ENCODE peak calls at places on chromosomes 16 and 17, in ten cellular contexts. One of them, this sample, is unnamed.

GRCh38 chr16:48949636-48950035 is 332.0 kb downstream of the CBLN1 start:
- DNase-seq in naive thymus-derived CD4-positive, alpha-beta T cell: no peak
- DNase-seq in HCT116: no peak
- DNase-seq in thoracic aorta: no peak
- DNase-seq in ascending aorta: no peak
- DNase-seq in uterus: no peak
- DNase-seq in fibroblast of lung: peak; percentile 51
- DNase-seq in effector memory CD4-positive, alpha-beta T cell: no peak
- DNase-seq in tibial nerve: no peak
- DNase-seq in HL-60: no peak
- DNase-seq in this sample: no peak

GRCh38 chr17:59899099-59899498 is 6.2 kb downstream of the RPS6KB1 start:
- DNase-seq in HCT116: no peak
- DNase-seq in fibroblast of lung: no peak
- DNase-seq in tibial nerve: no peak
- DNase-seq in ascending aorta: no peak
- DNase-seq in naive thymus-derived CD4-positive, alpha-beta T cell: no peak
- DNase-seq in effector memory CD4-positive, alpha-beta T cell: no peak
- DNase-seq in HL-60: peak; percentile 63
- DNase-seq in uterus: no peak
- DNase-seq in thoracic aorta: no peak
- DNase-seq in this sample: no peak

GRCh38 chr17:4742629-4743028 is 2.9 kb upstream of the CXCL16 start:
- DNase-seq in thoracic aorta: no peak
- DNase-seq in ascending aorta: no peak
- DNase-seq in uterus: no peak
- DNase-seq in tibial nerve: no peak
- DNase-seq in effector memory CD4-positive, alpha-beta T cell: no peak
- DNase-seq in HCT116: no peak
- DNase-seq in fibroblast of lung: no peak
- DNase-seq in HL-60: no peak
- DNase-seq in naive thymus-derived CD4-positive, alpha-beta T cell: no peak
- DNase-seq in this sample: no peak

GRCh38 chr17:77388384-77389306 is 247.9 kb downstream of the SEC14L1 start:
- DNase-seq in naive thymus-derived CD4-positive, alpha-beta T cell: no peak
- DNase-seq in HCT116: no peak
- DNase-seq in fibroblast of lung: peak; percentile 66
- DNase-seq in HL-60: no peak
- DNase-seq in tibial nerve: no peak
- DNase-seq in uterus: no peak
- DNase-seq in effector memory CD4-positive, alpha-beta T cell: no peak
- DNase-seq in ascending aorta: no peak
- DNase-seq in thoracic aorta: no peak
- DNase-seq in this sample: no peak

GRCh38 chr16:54938351-54939346 is 8.0 kb downstream of the IRX5 start:
- DNase-seq in HCT116: no peak
- DNase-seq in HL-60: no peak
- DNase-seq in thoracic aorta: no peak
- DNase-seq in effector memory CD4-positive, alpha-beta T cell: no peak
- DNase-seq in ascending aorta: no peak
- DNase-seq in fibroblast of lung: peak; percentile 11
- DNase-seq in naive thymus-derived CD4-positive, alpha-beta T cell: no peak
- DNase-seq in tibial nerve: no peak
- DNase-seq in uterus: no peak
- DNase-seq in this sample: no peak

GRCh38 chr16:606656-607307 is 16.9 kb downstream of the RAB40C start:
- DNase-seq in uterus: no peak
- DNase-seq in tibial nerve: no peak
- DNase-seq in effector memory CD4-positive, alpha-beta T cell: no peak
- DNase-seq in fibroblast of lung: no peak
- DNase-seq in thoracic aorta: no peak
- DNase-seq in ascending aorta: no peak
- DNase-seq in HL-60: no peak
- DNase-seq in HCT116: no peak
- DNase-seq in naive thymus-derived CD4-positive, alpha-beta T cell: no peak
- DNase-seq in this sample: no peak

GRCh38 chr17:31798205-31798724 is 60.8 kb downstream of the COPRS start:
- DNase-seq in HCT116: no peak
- DNase-seq in effector memory CD4-positive, alpha-beta T cell: no peak
- DNase-seq in uterus: no peak
- DNase-seq in naive thymus-derived CD4-positive, alpha-beta T cell: no peak
- DNase-seq in HL-60: no peak
- DNase-seq in fibroblast of lung: no peak
- DNase-seq in thoracic aorta: no peak
- DNase-seq in tibial nerve: no peak
- DNase-seq in ascending aorta: no peak
- DNase-seq in this sample: no peak

GRCh38 chr16:78483124-78483992 is 383.9 kb downstream of the WWOX start:
- DNase-seq in tibial nerve: no peak
- DNase-seq in HL-60: no peak
- DNase-seq in naive thymus-derived CD4-positive, alpha-beta T cell: no peak
- DNase-seq in thoracic aorta: no peak
- DNase-seq in uterus: no peak
- DNase-seq in fibroblast of lung: no peak
- DNase-seq in effector memory CD4-positive, alpha-beta T cell: no peak
- DNase-seq in ascending aorta: no peak
- DNase-seq in HCT116: no peak
- DNase-seq in this sample: no peak

GRCh38 chr16:21026846-21027245 is 123.8 kb downstream of the DNAH3 start:
- DNase-seq in ascending aorta: no peak
- DNase-seq in HL-60: no peak
- DNase-seq in HCT116: no peak
- DNase-seq in fibroblast of lung: no peak
- DNase-seq in thoracic aorta: no peak
- DNase-seq in effector memory CD4-positive, alpha-beta T cell: no peak
- DNase-seq in naive thymus-derived CD4-positive, alpha-beta T cell: no peak
- DNase-seq in tibial nerve: no peak
- DNase-seq in uterus: no peak
- DNase-seq in this sample: no peak

GRCh38 chr17:38354466-38354865 is 2.8 kb downstream of the SOCS7 start:
- DNase-seq in thoracic aorta: no peak
- DNase-seq in HL-60: no peak
- DNase-seq in fibroblast of lung: no peak
- DNase-seq in HCT116: no peak
- DNase-seq in naive thymus-derived CD4-positive, alpha-beta T cell: no peak
- DNase-seq in ascending aorta: no peak
- DNase-seq in effector memory CD4-positive, alpha-beta T cell: no peak
- DNase-seq in tibial nerve: no peak
- DNase-seq in uterus: no peak
- DNase-seq in this sample: no peak
- H3K4me3 ChIP-seq in thoracic aorta: peak overlapping the region; percentile 91
- H3K4me3 ChIP-seq in HL-60: no peak overlapping the region
- H3K4me3 ChIP-seq in fibroblast of lung: no peak overlapping the region
- H3K4me3 ChIP-seq in HCT116: no peak overlapping the region
- H3K4me3 ChIP-seq in naive thymus-derived CD4-positive, alpha-beta T cell: no peak overlapping the region
- H3K4me3 ChIP-seq in ascending aorta: peak overlapping the region; percentile 16
- H3K4me3 ChIP-seq in effector memory CD4-positive, alpha-beta T cell: no peak overlapping the region
- H3K4me3 ChIP-seq in tibial nerve: no peak overlapping the region
- H3K4me3 ChIP-seq in uterus: no peak overlapping the region
- H3K4me3 ChIP-seq in this sample: peak overlapping the region; percentile 96

DNA sequence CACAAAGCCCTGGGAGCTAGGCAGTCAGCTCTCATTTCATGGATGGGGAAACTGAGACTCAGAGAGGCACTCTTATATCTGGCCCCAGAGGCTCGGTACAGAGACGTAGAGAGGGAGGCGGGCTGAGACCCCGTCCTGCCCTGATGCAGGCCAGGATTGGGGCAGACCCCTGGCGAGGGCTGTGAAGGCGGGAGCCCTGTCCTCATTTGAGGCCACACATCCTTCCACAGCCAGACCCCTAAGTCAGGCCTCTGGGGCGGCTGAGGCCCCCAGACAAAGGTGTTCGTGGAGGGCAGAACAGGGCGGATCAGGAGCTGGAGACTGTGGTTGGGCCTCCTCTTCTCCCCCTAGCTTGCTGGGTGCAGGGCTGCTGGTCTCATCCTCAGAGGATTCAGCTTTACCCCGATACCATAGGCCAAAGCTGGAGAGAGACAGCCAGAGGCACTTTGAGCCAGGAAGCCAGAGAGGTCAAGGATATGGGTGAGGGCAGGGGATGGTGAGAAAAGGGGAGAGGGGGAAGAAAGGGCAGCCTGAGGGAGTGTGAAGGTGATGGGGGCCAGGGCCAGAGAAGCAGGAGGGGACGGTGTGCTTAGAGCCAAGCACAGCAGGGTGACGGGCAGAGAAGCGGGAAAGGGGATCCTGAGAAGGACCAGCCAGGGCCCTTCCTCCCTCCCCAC is 805 bp upstream of the SCARF1 start:
- DNase-seq in HCT116: no peak
- DNase-seq in ascending aorta: no peak
- DNase-seq in effector memory CD4-positive, alpha-beta T cell: no peak
- DNase-seq in fibroblast of lung: no peak
- DNase-seq in naive thymus-derived CD4-positive, alpha-beta T cell: no peak
- DNase-seq in uterus: no peak
- DNase-seq in thoracic aorta: no peak
- DNase-seq in tibial nerve: no peak
- DNase-seq in HL-60: no peak
- DNase-seq in this sample: no peak
- H3K27ac ChIP-seq in HCT116: no peak overlapping the region
- H3K27ac ChIP-seq in ascending aorta: no peak overlapping the region
- H3K27ac ChIP-seq in effector memory CD4-positive, alpha-beta T cell: no peak overlapping the region
- H3K27ac ChIP-seq in fibroblast of lung: no peak overlapping the region
- H3K27ac ChIP-seq in naive thymus-derived CD4-positive, alpha-beta T cell: no peak overlapping the region
- H3K27ac ChIP-seq in uterus: peak overlapping the region; percentile 56
- H3K27ac ChIP-seq in thoracic aorta: no peak overlapping the region
- H3K27ac ChIP-seq in tibial nerve: peak overlapping the region; percentile 85
- H3K27ac ChIP-seq in HL-60: no peak overlapping the region
- H3K27ac ChIP-seq in this sample: peak overlapping the region; percentile 82

DNA sequence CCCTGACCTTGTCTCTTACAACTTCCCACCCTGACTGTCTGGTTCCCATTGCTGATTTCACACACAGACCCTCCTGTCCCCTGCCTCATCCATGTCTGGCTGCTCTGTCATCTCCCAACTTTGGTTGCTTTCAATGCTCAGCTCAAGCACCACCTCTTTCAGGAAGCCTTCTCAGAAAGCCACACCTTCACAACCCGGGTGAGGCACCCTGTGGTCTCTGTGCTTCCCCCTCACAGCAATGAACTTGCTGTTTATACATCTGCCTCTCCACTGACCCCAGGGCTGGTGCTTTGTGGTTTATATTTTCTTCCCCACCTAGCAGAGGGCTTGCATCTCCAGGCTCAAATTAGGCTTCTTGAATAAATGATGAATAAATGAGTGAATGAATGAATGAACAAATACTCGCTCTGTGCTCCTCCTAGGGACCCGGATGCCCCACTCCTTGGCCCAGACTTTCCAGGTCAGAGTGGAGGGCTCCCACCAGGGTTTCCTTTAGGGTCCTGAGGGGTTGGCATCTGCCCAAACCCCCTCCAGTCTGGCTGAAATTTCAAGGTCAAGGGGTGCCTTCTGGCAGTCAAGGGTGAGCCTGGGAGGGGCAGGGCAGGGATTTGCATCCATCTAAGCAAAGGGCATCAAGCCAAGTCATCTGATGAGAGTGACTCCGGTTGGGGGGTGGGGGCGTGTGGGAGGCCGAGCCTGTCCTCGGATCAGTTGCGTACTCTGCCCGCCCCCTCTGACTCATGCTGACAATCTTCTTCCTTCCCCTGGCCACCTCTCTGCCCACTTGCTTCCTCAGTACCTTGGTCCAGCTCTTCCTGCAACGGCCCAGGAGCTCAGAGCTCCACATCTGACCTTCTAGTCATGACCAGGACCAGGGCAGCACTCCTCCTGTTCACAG is at the start of gene ITGAX:
- DNase-seq in HCT116: no peak
- DNase-seq in thoracic aorta: no peak
- DNase-seq in uterus: no peak
- DNase-seq in tibial nerve: no peak
- DNase-seq in naive thymus-derived CD4-positive, alpha-beta T cell: no peak
- DNase-seq in effector memory CD4-positive, alpha-beta T cell: no peak
- DNase-seq in fibroblast of lung: peak; percentile 3
- DNase-seq in ascending aorta: peak; percentile 48
- DNase-seq in HL-60: peak; percentile 82
- DNase-seq in this sample: no peak
- H3K4me3 ChIP-seq in HCT116: peak within 1 kb of the TSS; percentile 48
- H3K4me3 ChIP-seq in thoracic aorta: peak within 1 kb of the TSS; percentile 58
- H3K4me3 ChIP-seq in uterus: no peak within 1 kb of the TSS
- H3K4me3 ChIP-seq in tibial nerve: no peak within 1 kb of the TSS
- H3K4me3 ChIP-seq in naive thymus-derived CD4-positive, alpha-beta T cell: no peak within 1 kb of the TSS
- H3K4me3 ChIP-seq in effector memory CD4-positive, alpha-beta T cell: no peak within 1 kb of the TSS
- H3K4me3 ChIP-seq in fibroblast of lung: no peak within 1 kb of the TSS
- H3K4me3 ChIP-seq in ascending aorta: no peak within 1 kb of the TSS
- H3K4me3 ChIP-seq in HL-60: peak within 1 kb of the TSS; percentile 35
- H3K4me3 ChIP-seq in this sample: no peak within 1 kb of the TSS

GRCh38 chr17:72518333-72518732 is 397.5 kb downstream of the SOX9 start:
- DNase-seq in ascending aorta: no peak
- DNase-seq in HL-60: no peak
- DNase-seq in effector memory CD4-positive, alpha-beta T cell: no peak
- DNase-seq in HCT116: no peak
- DNase-seq in tibial nerve: no peak
- DNase-seq in naive thymus-derived CD4-positive, alpha-beta T cell: no peak
- DNase-seq in thoracic aorta: no peak
- DNase-seq in fibroblast of lung: no peak
- DNase-seq in uterus: no peak
- DNase-seq in this sample: no peak

GRCh38 chr17:72514888-72515287 is 394.1 kb downstream of the SOX9 start:
- DNase-seq in ascending aorta: no peak
- DNase-seq in fibroblast of lung: peak; percentile 96
- DNase-seq in HCT116: no peak
- DNase-seq in naive thymus-derived CD4-positive, alpha-beta T cell: no peak
- DNase-seq in thoracic aorta: no peak
- DNase-seq in HL-60: no peak
- DNase-seq in uterus: peak; percentile 35
- DNase-seq in tibial nerve: no peak
- DNase-seq in effector memory CD4-positive, alpha-beta T cell: no peak
- DNase-seq in this sample: no peak

GRCh38 chr17:72515291-72516065 is 394.7 kb downstream of the SOX9 start:
- DNase-seq in effector memory CD4-positive, alpha-beta T cell: no peak
- DNase-seq in ascending aorta: no peak
- DNase-seq in tibial nerve: no peak
- DNase-seq in HCT116: no peak
- DNase-seq in HL-60: no peak
- DNase-seq in thoracic aorta: no peak
- DNase-seq in naive thymus-derived CD4-positive, alpha-beta T cell: no peak
- DNase-seq in fibroblast of lung: peak; percentile 87
- DNase-seq in uterus: no peak
- DNase-seq in this sample: no peak

GRCh38 chr17:72517413-72518237 is 396.8 kb downstream of the SOX9 start:
- DNase-seq in HCT116: no peak
- DNase-seq in uterus: no peak
- DNase-seq in HL-60: no peak
- DNase-seq in effector memory CD4-positive, alpha-beta T cell: no peak
- DNase-seq in fibroblast of lung: peak; percentile 45
- DNase-seq in thoracic aorta: no peak
- DNase-seq in naive thymus-derived CD4-positive, alpha-beta T cell: no peak
- DNase-seq in tibial nerve: no peak
- DNase-seq in ascending aorta: no peak
- DNase-seq in this sample: no peak

DNA sequence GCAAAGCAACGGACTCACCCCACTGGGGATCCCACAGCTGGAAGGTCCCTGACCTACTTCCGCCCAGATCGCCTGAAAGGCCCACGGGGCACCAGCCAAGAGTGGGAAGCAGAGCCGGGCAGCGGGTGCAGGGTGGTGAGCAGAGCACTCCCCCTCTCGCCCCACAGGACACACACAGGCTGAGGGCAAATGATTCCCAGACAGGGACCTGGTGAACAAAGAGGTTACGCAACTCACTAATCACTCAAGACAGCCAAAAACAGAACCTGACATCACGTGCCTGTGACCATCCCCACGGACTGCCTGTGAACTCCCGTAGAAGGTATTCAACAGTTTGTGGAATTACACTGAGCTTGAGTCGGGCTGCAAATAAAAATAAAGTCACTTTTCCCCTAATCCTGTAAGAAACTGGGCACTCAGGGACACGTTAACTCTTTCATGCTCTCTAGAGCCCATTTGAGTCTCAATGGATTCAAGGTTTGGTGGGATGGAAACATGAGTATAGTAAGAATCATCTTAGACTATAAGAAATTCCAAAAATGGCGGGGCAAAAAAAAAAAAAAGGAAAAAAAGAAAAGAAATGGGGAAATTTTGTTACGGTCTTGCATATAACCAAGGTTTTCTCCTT is 396.1 kb downstream of the SOX9 start:
- DNase-seq in ascending aorta: no peak
- DNase-seq in uterus: no peak
- DNase-seq in HL-60: peak; percentile 4
- DNase-seq in effector memory CD4-positive, alpha-beta T cell: no peak
- DNase-seq in thoracic aorta: no peak
- DNase-seq in HCT116: no peak
- DNase-seq in naive thymus-derived CD4-positive, alpha-beta T cell: no peak
- DNase-seq in tibial nerve: peak; percentile 34
- DNase-seq in fibroblast of lung: peak; percentile 63
- DNase-seq in this sample: no peak
- H3K27ac ChIP-seq in ascending aorta: no peak overlapping the region
- H3K27ac ChIP-seq in uterus: no peak overlapping the region
- H3K27ac ChIP-seq in HL-60: no peak overlapping the region
- H3K27ac ChIP-seq in effector memory CD4-positive, alpha-beta T cell: no peak overlapping the region
- H3K27ac ChIP-seq in thoracic aorta: no peak overlapping the region
- H3K27ac ChIP-seq in HCT116: no peak overlapping the region
- H3K27ac ChIP-seq in naive thymus-derived CD4-positive, alpha-beta T cell: no peak overlapping the region
- H3K27ac ChIP-seq in tibial nerve: peak overlapping the region; percentile 22
- H3K27ac ChIP-seq in fibroblast of lung: no peak overlapping the region
- H3K27ac ChIP-seq in this sample: no peak overlapping the region